ENCODE peak calls at places on chromosomes 13 and 19, in nine cellular contexts. T is endodermal cell, S is cardiac septum, H is heart right ventricle, W is Caco-2, R is putamen, V is H9, Q is ACHN, A is lower leg skin. F is an unnamed sample.

GRCh38 chr19:4557971-4558941 is 1.2 kb downstream of the SEMA6B start:
- DNase-seq in T (peak), S (no peak), H (no peak), W (peak), R (no peak), V (peak), Q (peak), A (no peak), F (no peak)

GRCh38 chr19:7506385-7507328 is 9.2 kb upstream of the ZNF358 start:
- DNase-seq in T (peak), S (peak), H (peak), W (peak), R (peak), V (peak), Q (peak), A (peak), F (peak)

GRCh38 chr19:13018037-13018914 is 23.0 kb downstream of the NFIX start:
- DNase-seq in T (peak), S (no peak), H (peak), W (no peak), R (no peak), V (peak), Q (no peak), A (no peak), F (no peak)

GRCh38 chr13:26707122-26708006 is 53.2 kb downstream of the GPR12 start:
- DNase-seq in T (peak), S (no peak), H (no peak), W (peak), R (peak), V (peak), Q (peak), A (no peak), F (peak)

GRCh38 chr19:16386619-16387240 is 62.1 kb downstream of the KLF2 start:
- DNase-seq in T (peak), S (peak), H (no peak), W (peak), R (no peak), V (peak), Q (peak), A (no peak), F (peak)

GRCh38 chr13:78660130-78660857 is 1.3 kb upstream of the OBI1 start:
- DNase-seq in T (peak), S (no peak), H (no peak), W (no peak), R (peak), V (peak), Q (no peak), A (no peak), F (peak)

GRCh38 chr13:80339841-80340642 is 884 bp downstream of the SPRY2 start:
- DNase-seq in T (peak), S (peak), H (peak), W (peak), R (peak), V (no peak), Q (peak), A (peak), F (peak)

GRCh38 chr19:43651758-43652545 is 12.3 kb upstream of the CADM4 start:
- DNase-seq in T (peak), S (no peak), H (peak), W (peak), R (peak), V (peak), Q (peak), A (peak), F (peak)

GRCh38 chr13:64534302-64534701 is 2695.8 kb downstream of the PCDH9 start:
- DNase-seq in T (no peak), S (no peak), H (no peak), W (no peak), R (no peak), V (no peak), Q (no peak), A (no peak), F (no peak)

GRCh38 chr13:109626386-109627171 is 159.8 kb downstream of the IRS2 start:
- DNase-seq in T (no peak), S (no peak), H (no peak), W (no peak), R (no peak), V (no peak), Q (no peak), A (no peak), F (peak)

GRCh38 chr19:13269348-13269747 is 119.1 kb downstream of the IER2 start:
- DNase-seq in T (no peak), S (no peak), H (no peak), W (no peak), R (no peak), V (no peak), Q (no peak), A (no peak), F (no peak)

GRCh38 chr19:46670874-46671273 is 9.9 kb upstream of the DACT3 start:
- DNase-seq in T (no peak), S (no peak), H (no peak), W (no peak), R (no peak), V (no peak), Q (no peak), A (no peak), F (no peak)

GRCh38 chr19:47421844-47422395 is 2.6 kb upstream of the MEIS3 start:
- DNase-seq in T (peak), S (no peak), H (no peak), W (no peak), R (no peak), V (peak), Q (no peak), A (no peak), F (no peak)

GRCh38 chr13:102631198-102631597 is 34.4 kb downstream of the TPP2 start:
- DNase-seq in T (no peak), S (no peak), H (no peak), W (no peak), R (no peak), V (no peak), Q (no peak), A (no peak), F (no peak)

GRCh38 chr13:45341799-45342584 is 1.0 kb upstream of the TPT1 start:
- DNase-seq in T (no peak), S (peak), H (no peak), W (no peak), R (no peak), V (no peak), Q (no peak), A (peak), F (no peak)

GRCh38 chr13:69903081-69903480 is 204.5 kb upstream of the ATXN8OS start:
- DNase-seq in T (no peak), S (no peak), H (no peak), W (no peak), R (no peak), V (no peak), Q (no peak), A (no peak), F (no peak)

GRCh38 chr19:16419671-16420394 is 51.9 kb downstream of the EPS15L1 start:
- DNase-seq in T (peak), S (no peak), H (no peak), W (no peak), R (no peak), V (peak), Q (no peak), A (no peak), F (no peak)

GRCh38 chr13:106104281-106104901 is 431.1 kb downstream of the EFNB2 start:
- DNase-seq in T (no peak), S (no peak), H (no peak), W (peak), R (no peak), V (no peak), Q (peak), A (no peak), F (no peak)

GRCh38 chr19:47230122-47230920 is 678 bp downstream of the BBC3 start:
- DNase-seq in T (peak), S (peak), H (peak), W (peak), R (no peak), V (peak), Q (peak), A (peak), F (peak)

GRCh38 chr13:93680329-93680728 is 453.7 kb downstream of the GPC6 start:
- DNase-seq in T (no peak), S (no peak), H (no peak), W (no peak), R (no peak), V (no peak), Q (no peak), A (no peak), F (no peak)

GRCh38 chr13:35469781-35470380 is 6.6 kb downstream of the MAB21L1 start:
- DNase-seq in T (no peak), S (no peak), H (no peak), W (no peak), R (no peak), V (no peak), Q (no peak), A (no peak), F (no peak)

GRCh38 chr13:43785681-43786471 is 896 bp downstream of the ENOX1 start:
- DNase-seq in T (peak), S (peak), H (peak), W (peak), R (peak), V (peak), Q (peak), A (peak), F (peak)

GRCh38 chr13:113187263-113187669 is 21.2 kb downstream of the PCID2 start:
- DNase-seq in T (peak), S (peak), H (peak), W (peak), R (peak), V (no peak), Q (peak), A (peak), F (peak)

GRCh38 chr13:76500894-76501293 is 385.3 kb downstream of the KCTD12 start:
- DNase-seq in T (no peak), S (no peak), H (no peak), W (no peak), R (no peak), V (no peak), Q (no peak), A (no peak), F (no peak)

GRCh38 chr19:39087907-39088686 is 3.9 kb downstream of the ACP7 start:
- DNase-seq in T (no peak), S (no peak), H (no peak), W (no peak), R (no peak), V (no peak), Q (no peak), A (no peak), F (no peak)

GRCh38 chr13:68816715-68817114 is 1290.9 kb upstream of the ATXN8OS start:
- DNase-seq in T (no peak), S (no peak), H (no peak), W (peak), R (no peak), V (no peak), Q (no peak), A (no peak), F (no peak)

GRCh38 chr13:33694546-33694945 is 123.4 kb upstream of the RFC3 start:
- DNase-seq in T (no peak), S (no peak), H (no peak), W (no peak), R (no peak), V (no peak), Q (no peak), A (no peak), F (no peak)

GRCh38 chr13:28707629-28708427 is 10.9 kb downstream of the SLC46A3 start:
- DNase-seq in T (no peak), S (no peak), H (no peak), W (no peak), R (no peak), V (no peak), Q (no peak), A (no peak), F (peak)

GRCh38 chr13:111201304-111201940 is 86.3 kb downstream of the ARHGEF7 start:
- DNase-seq in T (no peak), S (no peak), H (no peak), W (no peak), R (no peak), V (no peak), Q (no peak), A (no peak), F (no peak)

GRCh38 chr19:6632002-6632621 is 37.8 kb downstream of the TNFSF14 start:
- DNase-seq in T (peak), S (no peak), H (no peak), W (peak), R (peak), V (peak), Q (peak), A (peak), F (peak)

GRCh38 chr19:36489920-36490415 is 607 bp upstream of the ZNF566 start:
- DNase-seq in T (peak), S (no peak), H (peak), W (no peak), R (no peak), V (peak), Q (peak), A (no peak), F (no peak)

GRCh38 chr13:76677047-76677446 is 209.2 kb downstream of the KCTD12 start:
- DNase-seq in T (no peak), S (no peak), H (peak), W (no peak), R (no peak), V (no peak), Q (no peak), A (peak), F (peak)

GRCh38 chr13:33153421-33154381 is 131.9 kb downstream of the STARD13 start:
- DNase-seq in T (peak), S (no peak), H (peak), W (peak), R (no peak), V (no peak), Q (no peak), A (no peak), F (no peak)

GRCh38 chr13:20492641-20493040 is 33.0 kb downstream of the CRYL1 start:
- DNase-seq in T (peak), S (no peak), H (no peak), W (peak), R (no peak), V (peak), Q (peak), A (no peak), F (no peak)

GRCh38 chr13:43136940-43137574 is 113.7 kb downstream of the DNAJC15 start:
- DNase-seq in T (no peak), S (no peak), H (no peak), W (no peak), R (no peak), V (no peak), Q (no peak), A (no peak), F (no peak)

GRCh38 chr19:39166571-39167391 is 30.0 kb upstream of the NCCRP1 start:
- DNase-seq in T (peak), S (peak), H (peak), W (peak), R (peak), V (no peak), Q (no peak), A (peak), F (peak)

GRCh38 chr13:51644649-51645048 is 60.4 kb downstream of the WDFY2 start:
- DNase-seq in T (no peak), S (no peak), H (no peak), W (no peak), R (no peak), V (no peak), Q (peak), A (no peak), F (no peak)

F was measured in Ammon's horn.